ENCODE peak calls at places on chromosome 5, in ten cellular contexts. N is kidney, U is psoas muscle, G is tibial artery, J is A673, L is left lung, E is HepG2, V is spleen, X is keratinocyte, D is tibial nerve. H is an unnamed sample.

GRCh38 chr5:36661446-36662220 is 55.2 kb downstream of the SLC1A3 start:
- DNase-seq in G (no peak), D (no peak), J (no peak), U (no peak), L (no peak), N (no peak), V (no peak), X (no peak), E (no peak), H (no peak)

GRCh38 chr5:37886207-37886905 is 46.5 kb upstream of the GDNF start:
- DNase-seq in D (no peak), G (no peak), E (no peak), N (no peak), X (no peak), J (no peak), U (no peak), L (no peak), V (no peak), H (no peak)

GRCh38 chr5:73118331-73119011 is 1.9 kb upstream of the TMEM171 start:
- DNase-seq in L (no peak), J (no peak), E (peak; percentile 9), U (no peak), V (no peak), G (no peak), D (no peak), N (no peak), X (no peak), H (no peak)

GRCh38 chr5:9464478-9464877 is 81.4 kb downstream of the SEMA5A start:
- DNase-seq in X (no peak), U (no peak), E (no peak), G (no peak), D (no peak), V (no peak), J (no peak), N (no peak), L (no peak), H (no peak)

GRCh38 chr5:116778611-116779010 is 204.0 kb upstream of the SEMA6A start:
- DNase-seq in X (no peak), J (no peak), N (no peak), G (no peak), U (no peak), V (no peak), E (no peak), L (no peak), D (no peak), H (no peak)

GRCh38 chr5:32308951-32309350 is 3.8 kb downstream of the MTMR12 start:
- DNase-seq in N (no peak), U (no peak), E (no peak), V (no peak), G (no peak), J (no peak), D (peak; percentile 11), X (no peak), L (no peak), H (no peak)

GRCh38 chr5:37722236-37723146 is 117.3 kb downstream of the GDNF start:
- DNase-seq in V (no peak), L (no peak), G (no peak), X (peak; percentile 41), N (no peak), E (peak; percentile 73), U (no peak), D (no peak), J (peak; percentile 85), H (no peak)

GRCh38 chr5:96432245-96433065 is 593 bp downstream of the PCSK1 start:
- DNase-seq in D (no peak), G (no peak), N (no peak), L (no peak), X (no peak), U (no peak), E (no peak), V (no peak), J (peak; percentile 69), H (no peak)

GRCh38 chr5:72760259-72760658 is 56.2 kb upstream of the TNPO1 start:
- DNase-seq in V (no peak), D (no peak), L (no peak), X (no peak), U (no peak), E (no peak), G (no peak), J (no peak), N (no peak), H (no peak)

DNA sequence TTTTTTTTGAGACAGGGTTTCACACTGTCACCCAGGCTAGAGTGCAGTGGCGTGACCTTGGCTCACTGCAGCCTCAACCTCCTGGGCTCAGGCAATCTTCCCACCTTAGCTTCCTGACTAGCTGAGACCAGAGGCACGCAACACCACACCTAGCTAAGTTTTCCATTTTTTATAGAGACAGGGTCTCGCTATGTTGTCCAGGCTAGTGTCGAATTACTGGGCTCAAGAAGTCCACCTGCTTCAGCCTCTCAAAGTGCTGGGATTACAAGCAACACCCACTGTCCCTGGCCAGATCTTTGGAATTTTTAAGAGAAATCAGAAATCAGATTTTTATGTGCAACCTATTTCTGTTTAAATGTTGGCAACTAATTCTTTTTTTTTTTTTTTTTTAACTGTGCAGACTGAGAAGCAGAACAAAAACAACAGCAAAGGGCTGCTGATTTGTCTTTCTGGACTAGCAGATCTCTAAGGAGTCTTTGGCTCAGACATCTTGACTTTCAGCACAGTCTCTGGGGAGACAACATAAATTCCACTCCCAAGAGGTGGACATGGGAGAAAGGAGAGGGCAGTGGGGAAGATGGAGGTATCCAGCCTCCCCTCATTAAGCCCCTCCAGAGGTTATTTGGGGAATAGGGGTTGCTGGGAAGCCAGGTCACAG is 54.4 kb upstream of the FABP6 start:
- DNase-seq in X (no peak), V (no peak), U (no peak), L (no peak), G (no peak), J (no peak), D (no peak), E (no peak), N (no peak), H (no peak)
- H3K27ac ChIP-seq in X (no peak overlapping the region), V (no peak overlapping the region), U (no peak overlapping the region), L (no peak overlapping the region), G (peak overlapping the region; percentile 87), J (peak overlapping the region; percentile 86), D (peak overlapping the region; percentile 64), E (no peak overlapping the region), N (no peak overlapping the region), H (peak overlapping the region; percentile 45)

DNA sequence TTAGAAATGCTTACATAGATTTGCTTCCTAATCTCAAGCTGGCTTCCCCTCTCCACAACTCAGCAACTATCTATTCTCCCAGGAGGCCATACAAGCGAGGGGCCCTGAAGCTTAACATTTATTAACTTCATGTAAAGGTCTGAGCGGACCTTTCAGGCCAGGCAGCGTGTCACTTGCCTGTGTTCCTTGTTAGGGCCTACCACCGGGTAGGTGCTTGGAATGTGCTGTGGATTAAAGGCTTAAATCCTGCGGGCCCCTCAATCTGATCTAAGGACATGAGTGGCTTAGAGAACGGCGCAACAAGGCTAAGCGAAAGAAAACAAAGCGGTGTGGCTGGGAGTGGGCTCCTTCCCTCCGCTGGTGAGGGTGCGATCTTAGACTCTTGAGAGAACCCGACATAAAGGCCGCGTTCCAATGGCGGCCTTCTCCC is 681 bp upstream of the HSPA4 start:
- DNase-seq in G (peak; percentile 21), E (no peak), D (peak; percentile 10), V (no peak), X (no peak), J (no peak), N (no peak), L (no peak), U (no peak), H (no peak)
- TF ChIP-seq CTCF in G (no peak), E (no peak), D (no peak), V (no peak), X (no peak), J (no peak), N (no peak), L (no peak), U (no peak), H (no peak)

GRCh38 chr5:119311688-119312087 is 44.1 kb upstream of the TNFAIP8 start:
- DNase-seq in G (no peak), J (no peak), X (no peak), E (no peak), V (no peak), N (no peak), D (peak; percentile 2), L (no peak), U (no peak), H (no peak)
- H3K4me1 ChIP-seq in G (peaks cover 9% of the 10 kb centered on the region), J (peaks cover 10% of the 10 kb centered on the region), X (peaks cover 3% of the 10 kb centered on the region), E (peaks cover 24% of the 10 kb centered on the region), V (peaks cover 57% of the 10 kb centered on the region), N (no peaks in the 10 kb centered on the region), D (no peaks in the 10 kb centered on the region), L (peaks cover 64% of the 10 kb centered on the region), U (no peaks in the 10 kb centered on the region), H (peaks cover 14% of the 10 kb centered on the region)

GRCh38 chr5:142872795-142873194 is 102.6 kb downstream of the ARHGAP26 start:
- DNase-seq in N (peak; percentile 83), L (peak; percentile 49), J (no peak), X (peak; percentile 28), V (no peak), U (no peak), G (no peak), E (no peak), D (no peak), H (no peak)
- H3K27ac ChIP-seq in N (no peak overlapping the region), L (no peak overlapping the region), J (no peak overlapping the region), X (no peak overlapping the region), V (no peak overlapping the region), U (no peak overlapping the region), G (peak overlapping the region; percentile 18), E (no peak overlapping the region), D (no peak overlapping the region), H (no peak overlapping the region)

GRCh38 chr5:66757834-66758396 is 161.7 kb downstream of the MAST4 start:
- DNase-seq in E (no peak), G (no peak), U (no peak), X (no peak), N (no peak), D (no peak), L (no peak), V (no peak), J (no peak), H (no peak)
- TF ChIP-seq CTCF in E (no peak), G (no peak), U (no peak), X (no peak), N (no peak), D (no peak), L (no peak), V (no peak), J (no peak), H (no peak)

DNA sequence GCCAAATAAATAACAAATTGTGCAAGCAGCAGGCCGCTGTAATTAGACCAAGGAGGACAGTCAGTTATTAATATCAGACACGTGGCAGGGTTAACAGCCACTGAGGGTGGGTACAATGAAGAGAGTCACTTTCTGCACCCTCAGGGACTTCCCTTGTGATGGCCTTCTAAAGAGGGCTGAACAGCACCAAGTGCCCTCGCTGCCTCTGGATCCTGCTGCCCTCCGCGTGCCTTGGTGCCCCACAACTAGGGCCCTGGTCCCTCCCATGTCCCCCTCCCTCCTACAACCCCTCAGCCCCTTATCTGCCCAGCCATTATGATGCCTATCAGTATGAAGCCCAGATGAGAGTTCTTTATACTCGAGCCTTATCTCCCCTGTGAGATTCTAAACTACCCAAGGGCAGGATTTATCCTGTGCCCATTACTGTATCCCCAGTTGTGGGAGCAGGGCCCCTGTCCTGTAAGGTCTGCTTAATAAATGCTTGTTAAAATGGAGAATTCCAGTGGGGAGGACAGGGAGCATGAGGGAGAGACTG is 37.3 kb downstream of the PCDH1 start:
- DNase-seq in V (no peak), X (no peak), D (no peak), L (no peak), U (no peak), G (no peak), J (no peak), E (no peak), N (no peak), H (no peak)
- H3K4me1 ChIP-seq in V (no peaks in the 10 kb centered on the region), X (no peaks in the 10 kb centered on the region), D (no peaks in the 10 kb centered on the region), L (peaks cover 65% of the 10 kb centered on the region), U (peaks cover 12% of the 10 kb centered on the region), G (peaks cover 82% of the 10 kb centered on the region), J (peaks cover 38% of the 10 kb centered on the region), E (peaks cover 23% of the 10 kb centered on the region), N (peaks cover 65% of the 10 kb centered on the region), H (no peaks in the 10 kb centered on the region)